ENCODE peak calls at places on chromosome 12, in five cellular contexts. A, U, C, L and T are unnamed samples.

GRCh38 chr12:64098709-64099354 is 123.3 kb downstream of the KICS2 start:
- DNase-seq in U (no peak), A (no peak), C (no peak), L (no peak), T (no peak)

GRCh38 chr12:12797789-12798142 is 12.3 kb downstream of the APOLD1 start:
- DNase-seq in L (no peak), U (no peak), C (no peak), A (no peak), T (no peak)

GRCh38 chr12:6267007-6267721 is 43.3 kb upstream of the PLEKHG6 start:
- DNase-seq in L (no peak), A (no peak), U (peak; percentile 70), C (no peak), T (peak; percentile 86)

GRCh38 chr12:4034926-4035325 is 161.7 kb upstream of the PARP11 start:
- DNase-seq in L (no peak), C (no peak), U (no peak), A (no peak), T (no peak)

GRCh38 chr12:39905152-39905551 is 200.7 kb downstream of the SLC2A13 start:
- DNase-seq in L (peak; percentile 74), U (peak; percentile 77), A (peak; percentile 34), C (peak; percentile 3), T (no peak)

GRCh38 chr12:12734561-12735071 is 17.4 kb downstream of the CDKN1B start:
- DNase-seq in U (no peak), C (no peak), L (no peak), A (no peak), T (no peak)

GRCh38 chr12:124625867-124626675 is 58.7 kb upstream of the NCOR2 start:
- DNase-seq in A (peak; percentile 93), U (no peak), C (no peak), L (peak; percentile 93), T (no peak)

GRCh38 chr12:66573605-66574004 is 105.3 kb downstream of the GRIP1 start:
- DNase-seq in A (no peak), L (no peak), C (no peak), U (no peak), T (no peak)

GRCh38 chr12:127078577-127079350 is 1188.2 kb upstream of the TMEM132C start:
- DNase-seq in U (no peak), L (no peak), A (no peak), C (no peak), T (no peak)

GRCh38 chr12:61993734-61994345 is 266.4 kb upstream of the USP15 start:
- DNase-seq in U (peak; percentile 25), C (no peak), A (no peak), L (no peak), T (no peak)

GRCh38 chr12:44875954-44876553 is at the start of gene NELL2:
- DNase-seq in C (no peak), U (peak; percentile 1), A (peak; percentile 59), L (no peak), T (no peak)

GRCh38 chr12:112381421-112381897 is 772 bp downstream of the HECTD4 start:
- DNase-seq in C (no peak), L (no peak), A (peak; percentile 49), U (no peak), T (no peak)

GRCh38 chr12:42609605-42610004 is 20.1 kb upstream of the PRICKLE1 start:
- DNase-seq in C (no peak), U (no peak), L (no peak), A (no peak), T (no peak)

GRCh38 chr12:6695313-6696045 is 5.1 kb downstream of the PIANP start:
- DNase-seq in U (no peak), A (no peak), C (no peak), L (no peak), T (no peak)

GRCh38 chr12:6635856-6636521 is at the start of gene LPAR5:
- DNase-seq in U (no peak), A (peak; percentile 94), L (peak; percentile 54), C (no peak), T (no peak)

GRCh38 chr12:3003593-3003992 is 44.4 kb downstream of the TEAD4 start:
- DNase-seq in C (no peak), L (no peak), U (no peak), A (no peak), T (no peak)

GRCh38 chr12:113152835-113153814 is 3.6 kb downstream of the CFAP73 start:
- DNase-seq in A (peak; percentile 70), C (no peak), U (peak; percentile 63), L (peak; percentile 55), T (peak; percentile 30)

GRCh38 chr12:24560867-24561266 is 388.0 kb downstream of the BCAT1 start:
- DNase-seq in C (no peak), A (no peak), U (no peak), L (peak; percentile 21), T (no peak)

GRCh38 chr12:93645702-93646101 is 31.5 kb upstream of the CRADD start:
- DNase-seq in A (no peak), U (no peak), L (no peak), C (no peak), T (no peak)

GRCh38 chr12:94208433-94208921 is 60.1 kb downstream of the PLXNC1 start:
- DNase-seq in A (no peak), C (no peak), L (no peak), U (no peak), T (no peak)

GRCh38 chr12:92002673-92003382 is 142.8 kb downstream of the BTG1 start:
- DNase-seq in U (no peak), C (no peak), L (no peak), A (no peak), T (no peak)
- H3K4me3 ChIP-seq in U (no peak overlapping the region), C (no peak overlapping the region), L (no peak overlapping the region), A (no peak overlapping the region), T (no peak overlapping the region)

GRCh38 chr12:90106568-90106967 is 397.9 kb upstream of the ATP2B1 start:
- DNase-seq in L (no peak), C (no peak), A (no peak), U (no peak), T (no peak)
- TF ChIP-seq CTCF in L (no peak), C (no peak), A (no peak), U (no peak), T (no peak)

DNA sequence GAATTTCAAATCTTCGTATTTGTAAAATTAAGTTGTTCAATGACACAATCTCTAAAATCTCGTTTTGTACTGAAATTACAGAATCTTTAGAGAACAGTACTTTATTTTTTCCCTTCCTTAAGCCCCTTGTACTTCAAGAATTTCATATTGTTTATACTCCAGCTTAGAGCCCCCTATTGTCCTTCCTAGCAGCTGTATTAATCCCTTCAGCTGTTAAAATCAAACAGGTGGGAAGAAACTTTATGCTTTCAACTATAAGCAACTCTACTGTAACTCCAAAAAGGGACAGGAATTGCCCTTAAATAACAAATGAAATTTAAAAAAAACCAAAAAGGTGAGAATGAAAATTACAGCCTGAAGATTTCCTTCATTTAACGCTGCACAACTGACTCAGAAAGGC is 1.7 kb downstream of the NACA start:
- DNase-seq in A (no peak), L (no peak), U (no peak), C (no peak), T (no peak)
- H3K4me3 ChIP-seq in A (peak overlapping the region; percentile 86), L (peak overlapping the region; percentile 63), U (peak overlapping the region; percentile 71), C (peak overlapping the region; percentile 99), T (peak overlapping the region; percentile 65)

GRCh38 chr12:69196302-69197288 is 42.8 kb upstream of the CPSF6 start:
- DNase-seq in L (no peak), U (peak; percentile 31), C (no peak), A (peak; percentile 25), T (no peak)
- TF ChIP-seq CTCF in L (no peak), U (peak; percentile 75), C (peak; percentile 8), A (peak; percentile 40), T (peak; percentile 67)

GRCh38 chr12:53096761-53097160 is 706 bp upstream of the IGFBP6 start:
- DNase-seq in C (no peak), U (no peak), A (peak; percentile 19), L (no peak), T (no peak)
- H3K4me3 ChIP-seq in C (peak overlapping the region; percentile 73), U (no peak overlapping the region), A (peak overlapping the region; percentile 43), L (peak overlapping the region; percentile 80), T (peak overlapping the region; percentile 72)

DNA sequence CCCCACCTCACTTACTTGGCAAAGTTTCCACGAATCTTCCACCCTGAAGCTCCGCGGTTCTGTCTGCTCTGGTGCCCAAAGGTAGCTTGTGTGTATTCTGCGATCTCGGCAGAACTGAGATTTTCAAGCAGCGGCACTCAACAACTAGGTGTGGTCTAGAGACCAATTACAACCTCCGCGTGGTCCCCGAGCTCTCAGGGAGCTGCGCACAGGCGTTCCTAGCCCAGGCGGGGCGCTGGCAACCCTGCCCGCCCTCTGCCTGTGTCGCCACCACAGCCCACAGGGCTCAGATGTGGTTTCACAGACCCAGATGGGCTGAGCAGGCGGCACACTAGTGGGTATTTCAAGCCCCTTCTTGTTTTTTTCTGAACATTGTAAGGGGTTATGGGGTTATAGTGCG is 1.5 kb upstream of the DIABLO start:
- DNase-seq in U (no peak), A (no peak), C (no peak), L (no peak), T (no peak)
- TF ChIP-seq CTCF in U (no peak), A (no peak), C (no peak), L (no peak), T (no peak)